ENCODE peak calls at places on chromosomes 12 and 14, in four cellular contexts. C is lower leg skin, U is dermis blood vessel endothelial cell, H is iPS DF 6.9. V is an unnamed sample.

GRCh38 chr12:55974308-55974724 is 438 bp downstream of the RAB5B start:
- DNase-seq in C (no peak), U (peak), H (no peak), V (peak)

GRCh38 chr14:71209888-71210287 is 302.6 kb downstream of the PCNX1 start:
- DNase-seq in C (peak), U (no peak), H (no peak), V (no peak)

GRCh38 chr12:10033783-10034381 is 3.4 kb downstream of the CLEC9A start:
- DNase-seq in C (no peak), U (peak), H (no peak), V (peak)

GRCh38 chr12:53065470-53065869 is 13.7 kb downstream of the SPRYD3 start:
- DNase-seq in C (peak), U (no peak), H (no peak), V (no peak)

GRCh38 chr12:22042981-22043669 is 2.9 kb upstream of the CMAS start:
- DNase-seq in C (no peak), U (no peak), H (no peak), V (no peak)

GRCh38 chr14:37623552-37623951 is 28.1 kb downstream of the TTC6 start:
- DNase-seq in C (no peak), U (peak), H (no peak), V (peak)

GRCh38 chr12:127538325-127538724 is 728.6 kb upstream of the TMEM132C start:
- DNase-seq in C (no peak), U (no peak), H (no peak), V (no peak)

GRCh38 chr12:124623344-124623885 is 56.0 kb upstream of the NCOR2 start:
- DNase-seq in C (no peak), U (no peak), H (no peak), V (no peak)

GRCh38 chr12:123531091-123531490 is 2.4 kb downstream of the RILPL1 start:
- DNase-seq in C (no peak), U (peak), H (no peak), V (peak)

GRCh38 chr12:78293039-78293686 is 462.5 kb downstream of the NAV3 start:
- DNase-seq in C (no peak), U (peak), H (no peak), V (peak)

GRCh38 chr14:42001436-42001835 is 394.8 kb downstream of the LRFN5 start:
- DNase-seq in C (no peak), U (no peak), H (no peak), V (no peak)

GRCh38 chr14:101781240-101782061 is 19.9 kb downstream of the PPP2R5C start:
- DNase-seq in C (peak), U (peak), H (no peak), V (peak)

GRCh38 chr14:101125719-101126375 is 222.3 kb upstream of the RTL1 start:
- DNase-seq in C (no peak), U (no peak), H (no peak), V (no peak)

GRCh38 chr12:44217146-44217883 is 381.4 kb downstream of the TMEM117 start:
- DNase-seq in C (no peak), U (no peak), H (no peak), V (no peak)

GRCh38 chr12:116619246-116619645 is 60.1 kb downstream of the MAP1LC3B2 start:
- DNase-seq in C (no peak), U (no peak), H (no peak), V (no peak)

GRCh38 chr12:104056419-104056972 is 6.5 kb upstream of the GLT8D2 start:
- DNase-seq in C (no peak), U (no peak), H (no peak), V (no peak)

GRCh38 chr12:116534341-116535121 is 24.6 kb upstream of the MAP1LC3B2 start:
- DNase-seq in C (peak), U (peak), H (no peak), V (peak)

GRCh38 chr12:58066296-58066695 is 124.9 kb downstream of the ATP23 start:
- DNase-seq in C (no peak), U (peak), H (no peak), V (no peak)

GRCh38 chr14:104925214-104925899 is 678 bp downstream of the PLD4 start:
- DNase-seq in C (peak), U (no peak), H (no peak), V (no peak)

GRCh38 chr12:59808317-59808910 is 212.6 kb downstream of the SLC16A7 start:
- DNase-seq in C (no peak), U (peak), H (peak), V (peak)

GRCh38 chr14:95456281-95456680 is 60.2 kb downstream of the SYNE3 start:
- DNase-seq in C (no peak), U (no peak), H (no peak), V (no peak)

GRCh38 chr12:45483571-45483970 is 245.9 kb upstream of the ARID2 start:
- DNase-seq in C (no peak), U (no peak), H (no peak), V (no peak)

GRCh38 chr12:29228474-29229157 is 79.5 kb downstream of the FAR2 start:
- DNase-seq in C (no peak), U (peak), H (no peak), V (no peak)

GRCh38 chr12:131137836-131138637 is 184.3 kb downstream of the ADGRD1 start:
- DNase-seq in C (peak), U (peak), H (no peak), V (no peak)

GRCh38 chr12:98416845-98417244 is 98.5 kb upstream of the TMPO start:
- DNase-seq in C (no peak), U (peak), H (no peak), V (peak)

GRCh38 chr14:77562681-77563080 is 53.8 kb downstream of the SPTLC2 start:
- DNase-seq in C (no peak), U (no peak), H (no peak), V (peak)

GRCh38 chr14:39173198-39173597 is 1.9 kb upstream of the PNN start:
- DNase-seq in C (no peak), U (no peak), H (no peak), V (no peak)

GRCh38 chr14:104576607-104577332 is 2.8 kb upstream of the C14orf180 start:
- DNase-seq in C (no peak), U (no peak), H (no peak), V (no peak)

GRCh38 chr14:103384450-103385152 is 614 bp upstream of the MARK3 start:
- DNase-seq in C (no peak), U (no peak), H (no peak), V (no peak)

GRCh38 chr14:56107615-56108014 is 10.6 kb upstream of the PELI2 start:
- DNase-seq in C (no peak), U (no peak), H (no peak), V (no peak)

GRCh38 chr12:92778525-92778924 is 75.7 kb downstream of the PLEKHG7 start:
- DNase-seq in C (no peak), U (peak), H (no peak), V (peak)